ENCODE peak calls at places on chromosomes 2 and 18, in eight cellular contexts. One of them, this sample, is unnamed.

GRCh38 chr2:31107588-31108300 is 30.5 kb downstream of the GALNT14 start:
- DNase-seq in AG04450: no peak
- DNase-seq in stimulated activated CD4-positive, alpha-beta T cell treated with anti-CD3 and anti-CD28 coated beads, Interleukin-4, amount 100 ng/mL, for 4 hours: no peak
- DNase-seq in lung microvascular endothelial cell: no peak
- DNase-seq in RPMI7951: peak; percentile 15
- DNase-seq in neural crest cell: no peak
- DNase-seq in HAP-1: no peak
- DNase-seq in GM12865: no peak
- DNase-seq in this sample: no peak

GRCh38 chr2:199606193-199606780 is 148.5 kb upstream of the SATB2 start:
- DNase-seq in AG04450: no peak
- DNase-seq in stimulated activated CD4-positive, alpha-beta T cell treated with anti-CD3 and anti-CD28 coated beads, Interleukin-4, amount 100 ng/mL, for 4 hours: no peak
- DNase-seq in lung microvascular endothelial cell: no peak
- DNase-seq in RPMI7951: peak; percentile 4
- DNase-seq in neural crest cell: no peak
- DNase-seq in HAP-1: no peak
- DNase-seq in GM12865: no peak
- DNase-seq in this sample: no peak

GRCh38 chr18:76937597-76937996 is 115.2 kb downstream of the ZNF236 start:
- DNase-seq in AG04450: no peak
- DNase-seq in stimulated activated CD4-positive, alpha-beta T cell treated with anti-CD3 and anti-CD28 coated beads, Interleukin-4, amount 100 ng/mL, for 4 hours: no peak
- DNase-seq in lung microvascular endothelial cell: no peak
- DNase-seq in RPMI7951: no peak
- DNase-seq in neural crest cell: no peak
- DNase-seq in HAP-1: no peak
- DNase-seq in GM12865: no peak
- DNase-seq in this sample: no peak

GRCh38 chr2:112162956-112163355 is 24.8 kb downstream of the FBLN7 start:
- DNase-seq in AG04450: no peak
- DNase-seq in stimulated activated CD4-positive, alpha-beta T cell treated with anti-CD3 and anti-CD28 coated beads, Interleukin-4, amount 100 ng/mL, for 4 hours: no peak
- DNase-seq in lung microvascular endothelial cell: no peak
- DNase-seq in RPMI7951: no peak
- DNase-seq in neural crest cell: no peak
- DNase-seq in HAP-1: no peak
- DNase-seq in GM12865: no peak
- DNase-seq in this sample: no peak

GRCh38 chr2:102442967-102443828 is 20.2 kb downstream of the IL18RAP start:
- DNase-seq in AG04450: no peak
- DNase-seq in stimulated activated CD4-positive, alpha-beta T cell treated with anti-CD3 and anti-CD28 coated beads, Interleukin-4, amount 100 ng/mL, for 4 hours: peak; percentile 55
- DNase-seq in lung microvascular endothelial cell: peak; percentile 55
- DNase-seq in RPMI7951: peak; percentile 35
- DNase-seq in neural crest cell: peak; percentile 13
- DNase-seq in HAP-1: no peak
- DNase-seq in GM12865: peak; percentile 62
- DNase-seq in this sample: no peak

GRCh38 chr2:165055081-165055879 is 100.0 kb upstream of the SLC38A11 start:
- DNase-seq in AG04450: no peak
- DNase-seq in stimulated activated CD4-positive, alpha-beta T cell treated with anti-CD3 and anti-CD28 coated beads, Interleukin-4, amount 100 ng/mL, for 4 hours: no peak
- DNase-seq in lung microvascular endothelial cell: no peak
- DNase-seq in RPMI7951: peak; percentile 8
- DNase-seq in neural crest cell: no peak
- DNase-seq in HAP-1: no peak
- DNase-seq in GM12865: no peak
- DNase-seq in this sample: no peak

GRCh38 chr2:11467126-11467649 is 1.2 kb upstream of the E2F6 start:
- DNase-seq in AG04450: no peak
- DNase-seq in stimulated activated CD4-positive, alpha-beta T cell treated with anti-CD3 and anti-CD28 coated beads, Interleukin-4, amount 100 ng/mL, for 4 hours: no peak
- DNase-seq in lung microvascular endothelial cell: no peak
- DNase-seq in RPMI7951: no peak
- DNase-seq in neural crest cell: no peak
- DNase-seq in HAP-1: no peak
- DNase-seq in GM12865: peak; percentile 26
- DNase-seq in this sample: no peak

GRCh38 chr18:41767960-41768359 is 187.1 kb upstream of the PIK3C3 start:
- DNase-seq in AG04450: peak; percentile 4
- DNase-seq in stimulated activated CD4-positive, alpha-beta T cell treated with anti-CD3 and anti-CD28 coated beads, Interleukin-4, amount 100 ng/mL, for 4 hours: no peak
- DNase-seq in lung microvascular endothelial cell: no peak
- DNase-seq in RPMI7951: peak; percentile 34
- DNase-seq in neural crest cell: no peak
- DNase-seq in HAP-1: peak; percentile 50
- DNase-seq in GM12865: peak; percentile 5
- DNase-seq in this sample: no peak

GRCh38 chr2:86396304-86396785 is 44.8 kb upstream of the KDM3A start:
- DNase-seq in AG04450: no peak
- DNase-seq in stimulated activated CD4-positive, alpha-beta T cell treated with anti-CD3 and anti-CD28 coated beads, Interleukin-4, amount 100 ng/mL, for 4 hours: no peak
- DNase-seq in lung microvascular endothelial cell: peak; percentile 68
- DNase-seq in RPMI7951: peak; percentile 63
- DNase-seq in neural crest cell: no peak
- DNase-seq in HAP-1: peak; percentile 23
- DNase-seq in GM12865: peak; percentile 49
- DNase-seq in this sample: no peak